ENCODE peak calls at places on chromosomes 13 and 19, in six cellular contexts. One of them, this sample, is unnamed.

GRCh38 chr13:110942248-110942981 is 27.5 kb upstream of the ANKRD10 start:
- DNase-seq in hepatocyte: no peak
- DNase-seq in lower lobe of right lung: no peak
- DNase-seq in left ventricle myocardium inferior: no peak
- DNase-seq in fibroblast of lung: peak
- DNase-seq in keratinocyte: no peak
- DNase-seq in this sample: no peak

GRCh38 chr19:15589760-15590451 is 25.1 kb upstream of the CYP4F8 start:
- DNase-seq in hepatocyte: no peak
- DNase-seq in lower lobe of right lung: no peak
- DNase-seq in left ventricle myocardium inferior: no peak
- DNase-seq in fibroblast of lung: no peak
- DNase-seq in keratinocyte: no peak
- DNase-seq in this sample: no peak

GRCh38 chr13:99289674-99290337 is 17.4 kb downstream of the GPR183 start:
- DNase-seq in hepatocyte: no peak
- DNase-seq in lower lobe of right lung: no peak
- DNase-seq in left ventricle myocardium inferior: no peak
- DNase-seq in fibroblast of lung: no peak
- DNase-seq in keratinocyte: no peak
- DNase-seq in this sample: no peak

GRCh38 chr19:1318678-1319471 is 33.2 kb downstream of the EFNA2 start:
- DNase-seq in hepatocyte: no peak
- DNase-seq in lower lobe of right lung: no peak
- DNase-seq in left ventricle myocardium inferior: no peak
- DNase-seq in fibroblast of lung: no peak
- DNase-seq in keratinocyte: no peak
- DNase-seq in this sample: no peak

GRCh38 chr13:46668302-46668720 is 115.3 kb downstream of the LRCH1 start:
- DNase-seq in hepatocyte: no peak
- DNase-seq in lower lobe of right lung: no peak
- DNase-seq in left ventricle myocardium inferior: peak
- DNase-seq in fibroblast of lung: peak
- DNase-seq in keratinocyte: no peak
- DNase-seq in this sample: no peak

GRCh38 chr13:111152836-111153235 is 37.7 kb downstream of the ARHGEF7 start:
- DNase-seq in hepatocyte: peak
- DNase-seq in lower lobe of right lung: no peak
- DNase-seq in left ventricle myocardium inferior: no peak
- DNase-seq in fibroblast of lung: peak
- DNase-seq in keratinocyte: no peak
- DNase-seq in this sample: no peak

GRCh38 chr19:14181906-14182305 is 24.1 kb downstream of the ADGRL1 start:
- DNase-seq in hepatocyte: no peak
- DNase-seq in lower lobe of right lung: no peak
- DNase-seq in left ventricle myocardium inferior: no peak
- DNase-seq in fibroblast of lung: no peak
- DNase-seq in keratinocyte: no peak
- DNase-seq in this sample: no peak

GRCh38 chr13:97640236-97640635 is 206.3 kb downstream of the RAP2A start:
- DNase-seq in hepatocyte: no peak
- DNase-seq in lower lobe of right lung: no peak
- DNase-seq in left ventricle myocardium inferior: no peak
- DNase-seq in fibroblast of lung: no peak
- DNase-seq in keratinocyte: no peak
- DNase-seq in this sample: no peak

GRCh38 chr19:28577199-28577598 is 635.8 kb downstream of the UQCRFS1 start:
- DNase-seq in hepatocyte: no peak
- DNase-seq in lower lobe of right lung: no peak
- DNase-seq in left ventricle myocardium inferior: no peak
- DNase-seq in fibroblast of lung: no peak
- DNase-seq in keratinocyte: no peak
- DNase-seq in this sample: no peak

GRCh38 chr13:50171585-50172282 is 156.5 kb downstream of the KCNRG start:
- DNase-seq in hepatocyte: no peak
- DNase-seq in lower lobe of right lung: no peak
- DNase-seq in left ventricle myocardium inferior: no peak
- DNase-seq in fibroblast of lung: peak
- DNase-seq in keratinocyte: no peak
- DNase-seq in this sample: no peak

GRCh38 chr19:29524201-29524911 is 1.4 kb upstream of the VSTM2B start:
- DNase-seq in hepatocyte: no peak
- DNase-seq in lower lobe of right lung: peak
- DNase-seq in left ventricle myocardium inferior: peak
- DNase-seq in fibroblast of lung: no peak
- DNase-seq in keratinocyte: no peak
- DNase-seq in this sample: peak

GRCh38 chr19:15265849-15266248 is 33.6 kb upstream of the EPHX3 start:
- DNase-seq in hepatocyte: peak
- DNase-seq in lower lobe of right lung: peak
- DNase-seq in left ventricle myocardium inferior: peak
- DNase-seq in fibroblast of lung: peak
- DNase-seq in keratinocyte: no peak
- DNase-seq in this sample: peak

GRCh38 chr13:75217949-75218348 is 264.0 kb downstream of the TBC1D4 start:
- DNase-seq in hepatocyte: no peak
- DNase-seq in lower lobe of right lung: no peak
- DNase-seq in left ventricle myocardium inferior: no peak
- DNase-seq in fibroblast of lung: peak
- DNase-seq in keratinocyte: no peak
- DNase-seq in this sample: no peak

GRCh38 chr19:44643605-44644390 is at the start of gene PVR:
- DNase-seq in hepatocyte: peak
- DNase-seq in lower lobe of right lung: peak
- DNase-seq in left ventricle myocardium inferior: peak
- DNase-seq in fibroblast of lung: peak
- DNase-seq in keratinocyte: peak
- DNase-seq in this sample: peak

GRCh38 chr13:26946675-26947342 is 186.2 kb upstream of the GPR12 start:
- DNase-seq in hepatocyte: peak
- DNase-seq in lower lobe of right lung: no peak
- DNase-seq in left ventricle myocardium inferior: no peak
- DNase-seq in fibroblast of lung: peak
- DNase-seq in keratinocyte: no peak
- DNase-seq in this sample: no peak

GRCh38 chr13:106063591-106064308 is 471.7 kb downstream of the EFNB2 start:
- DNase-seq in hepatocyte: no peak
- DNase-seq in lower lobe of right lung: no peak
- DNase-seq in left ventricle myocardium inferior: no peak
- DNase-seq in fibroblast of lung: peak
- DNase-seq in keratinocyte: peak
- DNase-seq in this sample: no peak

GRCh38 chr13:20772401-20773131 is 1.2 kb downstream of the EEF1AKMT1 start:
- DNase-seq in hepatocyte: no peak
- DNase-seq in lower lobe of right lung: no peak
- DNase-seq in left ventricle myocardium inferior: no peak
- DNase-seq in fibroblast of lung: peak
- DNase-seq in keratinocyte: no peak
- DNase-seq in this sample: no peak

GRCh38 chr13:27264181-27264580 is 6.4 kb upstream of the RASL11A start:
- DNase-seq in hepatocyte: peak
- DNase-seq in lower lobe of right lung: no peak
- DNase-seq in left ventricle myocardium inferior: no peak
- DNase-seq in fibroblast of lung: peak
- DNase-seq in keratinocyte: no peak
- DNase-seq in this sample: no peak

GRCh38 chr19:11324748-11325389 is 14.6 kb downstream of the RAB3D start:
- DNase-seq in hepatocyte: no peak
- DNase-seq in lower lobe of right lung: no peak
- DNase-seq in left ventricle myocardium inferior: no peak
- DNase-seq in fibroblast of lung: no peak
- DNase-seq in keratinocyte: no peak
- DNase-seq in this sample: no peak

GRCh38 chr19:33905937-33906577 is 109.4 kb downstream of the KCTD15 start:
- DNase-seq in hepatocyte: peak
- DNase-seq in lower lobe of right lung: peak
- DNase-seq in left ventricle myocardium inferior: peak
- DNase-seq in fibroblast of lung: peak
- DNase-seq in keratinocyte: peak
- DNase-seq in this sample: peak

GRCh38 chr13:21075303-21076264 is 14.2 kb upstream of the LATS2 start:
- DNase-seq in hepatocyte: peak
- DNase-seq in lower lobe of right lung: peak
- DNase-seq in left ventricle myocardium inferior: peak
- DNase-seq in fibroblast of lung: peak
- DNase-seq in keratinocyte: no peak
- DNase-seq in this sample: no peak

GRCh38 chr19:45164577-45165335 is 4.0 kb upstream of the NKPD1 start:
- DNase-seq in hepatocyte: peak
- DNase-seq in lower lobe of right lung: peak
- DNase-seq in left ventricle myocardium inferior: peak
- DNase-seq in fibroblast of lung: peak
- DNase-seq in keratinocyte: peak
- DNase-seq in this sample: peak

GRCh38 chr13:73411067-73411809 is 352.4 kb downstream of the KLF5 start:
- DNase-seq in hepatocyte: no peak
- DNase-seq in lower lobe of right lung: no peak
- DNase-seq in left ventricle myocardium inferior: no peak
- DNase-seq in fibroblast of lung: peak
- DNase-seq in keratinocyte: no peak
- DNase-seq in this sample: no peak

GRCh38 chr19:36041831-36042230 is 9.2 kb upstream of the CLIP3 start:
- DNase-seq in hepatocyte: peak
- DNase-seq in lower lobe of right lung: no peak
- DNase-seq in left ventricle myocardium inferior: no peak
- DNase-seq in fibroblast of lung: peak
- DNase-seq in keratinocyte: no peak
- DNase-seq in this sample: no peak

GRCh38 chr13:54110597-54110996 is 1082.0 kb downstream of the OLFM4 start:
- DNase-seq in hepatocyte: no peak
- DNase-seq in lower lobe of right lung: no peak
- DNase-seq in left ventricle myocardium inferior: no peak
- DNase-seq in fibroblast of lung: no peak
- DNase-seq in keratinocyte: no peak
- DNase-seq in this sample: no peak

GRCh38 chr13:93243375-93244063 is 16.9 kb downstream of the GPC6 start:
- DNase-seq in hepatocyte: no peak
- DNase-seq in lower lobe of right lung: no peak
- DNase-seq in left ventricle myocardium inferior: no peak
- DNase-seq in fibroblast of lung: no peak
- DNase-seq in keratinocyte: no peak
- DNase-seq in this sample: peak

GRCh38 chr13:101706651-101707050 is 254.2 kb downstream of the ITGBL1 start:
- DNase-seq in hepatocyte: peak
- DNase-seq in lower lobe of right lung: no peak
- DNase-seq in left ventricle myocardium inferior: no peak
- DNase-seq in fibroblast of lung: peak
- DNase-seq in keratinocyte: no peak
- DNase-seq in this sample: no peak

GRCh38 chr13:113743366-113744195 is 15.4 kb upstream of the TMEM255B start:
- DNase-seq in hepatocyte: no peak
- DNase-seq in lower lobe of right lung: peak
- DNase-seq in left ventricle myocardium inferior: no peak
- DNase-seq in fibroblast of lung: no peak
- DNase-seq in keratinocyte: no peak
- DNase-seq in this sample: peak

GRCh38 chr13:22961835-22962537 is 218.8 kb upstream of the SGCG start:
- DNase-seq in hepatocyte: no peak
- DNase-seq in lower lobe of right lung: no peak
- DNase-seq in left ventricle myocardium inferior: no peak
- DNase-seq in fibroblast of lung: no peak
- DNase-seq in keratinocyte: no peak
- DNase-seq in this sample: no peak

GRCh38 chr19:8042900-8043299 is 9.7 kb upstream of the CCL25 start:
- DNase-seq in hepatocyte: no peak
- DNase-seq in lower lobe of right lung: no peak
- DNase-seq in left ventricle myocardium inferior: no peak
- DNase-seq in fibroblast of lung: no peak
- DNase-seq in keratinocyte: no peak
- DNase-seq in this sample: no peak

GRCh38 chr19:7415163-7415856 is 66.6 kb downstream of the ARHGEF18 start:
- DNase-seq in hepatocyte: peak
- DNase-seq in lower lobe of right lung: peak
- DNase-seq in left ventricle myocardium inferior: no peak
- DNase-seq in fibroblast of lung: peak
- DNase-seq in keratinocyte: no peak
- DNase-seq in this sample: peak

GRCh38 chr19:45767410-45767880 is 1.6 kb downstream of the SIX5 start:
- DNase-seq in hepatocyte: peak
- DNase-seq in lower lobe of right lung: peak
- DNase-seq in left ventricle myocardium inferior: peak
- DNase-seq in fibroblast of lung: peak
- DNase-seq in keratinocyte: no peak
- DNase-seq in this sample: peak

GRCh38 chr13:113400621-113401451 is 36.9 kb upstream of the GRTP1 start:
- DNase-seq in hepatocyte: no peak
- DNase-seq in lower lobe of right lung: peak
- DNase-seq in left ventricle myocardium inferior: peak
- DNase-seq in fibroblast of lung: no peak
- DNase-seq in keratinocyte: no peak
- DNase-seq in this sample: no peak

GRCh38 chr13:39197645-39198007 is 159.4 kb downstream of the NHLRC3 start:
- DNase-seq in hepatocyte: no peak
- DNase-seq in lower lobe of right lung: no peak
- DNase-seq in left ventricle myocardium inferior: no peak
- DNase-seq in fibroblast of lung: no peak
- DNase-seq in keratinocyte: no peak
- DNase-seq in this sample: no peak
- H3K27ac ChIP-seq in hepatocyte: no peak
- H3K27ac ChIP-seq in lower lobe of right lung: no peak
- H3K27ac ChIP-seq in left ventricle myocardium inferior: peak
- H3K27ac ChIP-seq in fibroblast of lung: no peak
- H3K27ac ChIP-seq in keratinocyte: no peak
- H3K27ac ChIP-seq in this sample: no peak

GRCh38 chr13:83881917-83882625 is at the start of gene SLITRK1:
- DNase-seq in hepatocyte: peak
- DNase-seq in lower lobe of right lung: peak
- DNase-seq in left ventricle myocardium inferior: no peak
- DNase-seq in fibroblast of lung: peak
- DNase-seq in keratinocyte: no peak
- DNase-seq in this sample: peak
- TF ChIP-seq CTCF in hepatocyte: no peak
- TF ChIP-seq CTCF in lower lobe of right lung: no peak
- TF ChIP-seq CTCF in left ventricle myocardium inferior: no peak
- TF ChIP-seq CTCF in fibroblast of lung: no peak
- TF ChIP-seq CTCF in keratinocyte: no peak
- TF ChIP-seq CTCF in this sample: no peak

DNA sequence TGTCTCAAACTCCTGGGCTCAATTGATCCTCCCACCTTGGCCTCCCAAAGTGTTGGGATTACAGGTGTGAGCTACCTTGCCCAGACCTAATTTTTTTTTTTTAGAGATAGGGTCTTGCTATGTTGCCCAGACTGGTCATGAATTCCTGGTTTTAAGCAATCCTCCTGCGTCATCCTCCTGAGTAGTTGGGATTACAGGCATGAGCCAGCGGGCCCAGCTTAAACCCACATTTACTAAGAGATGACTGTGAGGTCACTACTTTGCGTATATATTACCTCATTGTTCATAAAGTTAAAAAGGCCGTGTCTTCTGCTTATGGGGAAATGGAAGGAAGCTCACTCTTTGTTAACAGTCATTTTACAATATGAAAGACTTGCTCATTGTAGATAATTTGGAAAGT is 39.6 kb upstream of the C1QTNF9 start:
- DNase-seq in hepatocyte: no peak
- DNase-seq in lower lobe of right lung: no peak
- DNase-seq in left ventricle myocardium inferior: no peak
- DNase-seq in fibroblast of lung: peak
- DNase-seq in keratinocyte: no peak
- DNase-seq in this sample: no peak
- H3K27ac ChIP-seq in hepatocyte: no peak
- H3K27ac ChIP-seq in lower lobe of right lung: no peak
- H3K27ac ChIP-seq in left ventricle myocardium inferior: peak
- H3K27ac ChIP-seq in fibroblast of lung: no peak
- H3K27ac ChIP-seq in keratinocyte: no peak
- H3K27ac ChIP-seq in this sample: no peak

GRCh38 chr19:18589380-18590272 is 1.0 kb downstream of the REX1BD start:
- DNase-seq in hepatocyte: peak
- DNase-seq in lower lobe of right lung: peak
- DNase-seq in left ventricle myocardium inferior: peak
- DNase-seq in fibroblast of lung: peak
- DNase-seq in keratinocyte: no peak
- DNase-seq in this sample: peak
- TF ChIP-seq CTCF in hepatocyte: no peak
- TF ChIP-seq CTCF in lower lobe of right lung: peak
- TF ChIP-seq CTCF in left ventricle myocardium inferior: peak
- TF ChIP-seq CTCF in fibroblast of lung: no peak
- TF ChIP-seq CTCF in keratinocyte: peak
- TF ChIP-seq CTCF in this sample: peak